ENCODE peak calls at places on chromosomes 11 and 22, in five cellular contexts. Y, A, L, V and U are unnamed samples. For H3K4me1 and H3K27me3, the result is how much of the 10 kb centered on the place peaks cover.

GRCh38 chr11:6413791-6414231 is 5.1 kb downstream of the APBB1 start:
- DNase-seq in Y (no peak), A (no peak), L (no peak), V (no peak), U (no peak)

GRCh38 chr11:91871791-91872190 is 352.8 kb upstream of the FAT3 start:
- DNase-seq in Y (no peak), A (no peak), L (no peak), V (no peak), U (no peak)

GRCh38 chr11:123429851-123430735 is at the start of gene GRAMD1B:
- DNase-seq in Y (peak), A (no peak), L (peak), V (peak), U (peak)

GRCh38 chr11:15793032-15793996 is 563.0 kb downstream of the SOX6 start:
- DNase-seq in Y (no peak), A (no peak), L (peak), V (no peak), U (peak)

GRCh38 chr22:43002198-43002577 is 12.8 kb downstream of the PACSIN2 start:
- DNase-seq in Y (no peak), A (no peak), L (peak), V (no peak), U (peak)

GRCh38 chr11:269146-269890 is 8.9 kb upstream of the NLRP6 start:
- DNase-seq in Y (no peak), A (no peak), L (no peak), V (no peak), U (no peak)

GRCh38 chr11:45538363-45538762 is 127.1 kb downstream of the CHST1 start:
- DNase-seq in Y (peak), A (no peak), L (no peak), V (no peak), U (no peak)

GRCh38 chr11:35752115-35752514 is 89.5 kb downstream of the TRIM44 start:
- DNase-seq in Y (no peak), A (no peak), L (no peak), V (no peak), U (no peak)

GRCh38 chr11:6660712-6661111 is 5.1 kb upstream of the DCHS1 start:
- DNase-seq in Y (no peak), A (no peak), L (no peak), V (no peak), U (no peak)

GRCh38 chr11:92667446-92668165 is 301.8 kb upstream of the MTNR1B start:
- DNase-seq in Y (no peak), A (no peak), L (no peak), V (no peak), U (no peak)

DNA sequence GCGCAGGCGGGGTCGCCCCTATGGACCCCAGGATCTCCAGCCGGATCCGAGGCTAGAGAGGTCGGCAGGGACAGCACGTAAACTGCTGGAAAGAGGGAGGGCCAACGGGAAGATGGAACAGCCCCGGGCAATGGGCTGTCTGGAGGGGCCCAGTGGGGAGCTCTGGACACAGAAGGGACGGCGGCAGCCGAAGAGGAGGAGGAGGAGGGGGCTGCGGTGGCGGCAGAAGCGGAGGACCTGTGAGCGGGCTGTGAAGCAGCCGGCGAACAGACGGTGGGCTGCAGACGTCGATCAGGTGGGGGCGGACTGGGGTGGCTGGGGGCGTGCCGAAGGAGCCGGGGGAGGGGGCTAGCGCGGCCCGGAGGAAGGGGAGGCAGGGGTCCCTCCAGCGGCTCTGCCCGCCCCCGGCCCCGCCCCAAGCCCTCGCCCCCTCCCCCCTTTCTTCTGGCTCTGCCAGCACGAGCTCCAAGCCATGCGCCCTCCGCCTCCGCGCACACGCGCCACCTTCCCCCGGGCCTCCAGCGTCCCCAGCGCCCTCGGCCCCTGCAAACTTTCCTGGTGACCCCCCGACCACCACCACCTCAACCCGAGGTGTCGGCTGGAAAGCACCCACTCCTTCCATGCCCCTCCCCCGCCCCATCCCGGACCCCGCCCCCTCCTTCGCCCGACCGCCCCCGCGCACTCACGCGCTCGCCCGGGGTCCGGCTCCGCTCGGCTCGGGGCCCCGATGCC is 432 bp downstream of the TNKS1BP1 start:
- DNase-seq in Y (peak), A (no peak), L (peak), V (peak), U (peak)
- H3K4me1 ChIP-seq in Y (under half), A (under half), L (under half), V (under half), U (under half)

DNA sequence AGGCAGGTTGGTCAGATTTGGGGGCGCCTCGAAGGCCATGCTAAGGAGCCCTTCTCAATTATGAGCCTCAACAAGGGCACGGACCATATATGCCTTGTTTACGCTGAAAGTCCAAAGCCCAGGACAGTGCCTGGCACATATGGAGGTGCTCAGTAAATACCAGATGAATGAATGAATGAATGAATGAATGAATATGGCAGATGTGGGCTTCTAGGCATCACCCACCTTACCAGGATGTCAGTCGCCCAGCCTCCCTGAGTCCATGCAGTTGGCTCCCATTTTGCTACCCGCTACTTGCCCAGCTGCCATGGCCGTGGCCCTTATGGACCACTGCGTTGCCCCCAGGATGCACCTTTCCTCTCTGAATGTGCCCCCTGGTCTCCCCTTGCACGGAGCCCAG is 14.7 kb upstream of the LRRC10B start:
- DNase-seq in Y (no peak), A (no peak), L (no peak), V (no peak), U (no peak)
- H3K27me3 ChIP-seq in Y (under half), A (under half), L (under half), V (under half), U (under half)

GRCh38 chr11:10865837-10866270 is 8.0 kb upstream of the ZBED5 start:
- DNase-seq in Y (no peak), A (no peak), L (no peak), V (no peak), U (no peak)
- H3K4me1 ChIP-seq in Y (under half), A (under half), L (under half), V (under half), U (under half)

DNA sequence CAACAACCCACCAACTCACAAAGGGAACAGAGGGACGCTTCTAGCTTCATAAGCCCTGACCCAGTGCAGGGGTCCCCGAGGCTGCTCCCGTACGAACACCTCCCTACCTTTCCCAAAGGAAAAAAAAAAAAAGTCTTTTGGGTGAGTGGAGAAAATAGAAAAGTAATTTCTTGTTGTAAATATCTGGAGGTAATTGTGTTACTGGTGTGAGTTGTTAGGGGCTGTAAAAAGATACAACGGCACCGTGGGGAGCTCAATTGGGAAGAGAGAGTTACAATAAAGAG is 3.4 kb downstream of the PAX6 start:
- DNase-seq in Y (no peak), A (no peak), L (no peak), V (no peak), U (no peak)
- H3K27me3 ChIP-seq in Y (under half), A (half or more), L (half or more), V (under half), U (half or more)

DNA sequence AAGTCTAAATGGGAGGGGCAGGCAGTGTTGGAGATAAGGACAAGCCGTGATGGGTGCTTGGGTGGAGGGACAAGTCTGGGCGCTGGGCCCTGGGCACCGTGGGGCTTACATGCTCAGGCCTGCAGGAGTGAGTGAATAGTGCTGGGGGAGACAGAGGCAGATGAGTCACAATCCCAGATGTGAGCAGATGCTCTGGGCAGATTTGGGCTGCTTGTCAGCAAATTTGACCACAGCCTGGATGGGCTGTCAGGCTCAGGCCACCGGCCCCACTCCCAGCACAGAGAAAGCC is 41.6 kb upstream of the ZBED5 start:
- DNase-seq in Y (peak), A (peak), L (peak), V (no peak), U (no peak)
- H3K4me1 ChIP-seq in Y (under half), A (under half), L (under half), V (under half), U (under half)

GRCh38 chr22:47550524-47551437 is 788.3 kb downstream of the TBC1D22A start:
- DNase-seq in Y (no peak), A (no peak), L (no peak), V (no peak), U (no peak)
- H3K27me3 ChIP-seq in Y (under half), A (under half), L (under half), V (under half), U (under half)

GRCh38 chr22:39240841-39241631 is 3.7 kb downstream of the PDGFB start:
- DNase-seq in Y (peak), A (no peak), L (no peak), V (peak), U (no peak)

GRCh38 chr22:39242389-39242808 is 2.4 kb downstream of the PDGFB start:
- DNase-seq in Y (no peak), A (no peak), L (no peak), V (no peak), U (no peak)

GRCh38 chr22:39242809-39243442 is 1.9 kb downstream of the PDGFB start:
- DNase-seq in Y (no peak), A (no peak), L (no peak), V (peak), U (no peak)

GRCh38 chr22:39243443-39244072 is 1.2 kb downstream of the PDGFB start:
- DNase-seq in Y (no peak), A (no peak), L (no peak), V (peak), U (no peak)

DNA sequence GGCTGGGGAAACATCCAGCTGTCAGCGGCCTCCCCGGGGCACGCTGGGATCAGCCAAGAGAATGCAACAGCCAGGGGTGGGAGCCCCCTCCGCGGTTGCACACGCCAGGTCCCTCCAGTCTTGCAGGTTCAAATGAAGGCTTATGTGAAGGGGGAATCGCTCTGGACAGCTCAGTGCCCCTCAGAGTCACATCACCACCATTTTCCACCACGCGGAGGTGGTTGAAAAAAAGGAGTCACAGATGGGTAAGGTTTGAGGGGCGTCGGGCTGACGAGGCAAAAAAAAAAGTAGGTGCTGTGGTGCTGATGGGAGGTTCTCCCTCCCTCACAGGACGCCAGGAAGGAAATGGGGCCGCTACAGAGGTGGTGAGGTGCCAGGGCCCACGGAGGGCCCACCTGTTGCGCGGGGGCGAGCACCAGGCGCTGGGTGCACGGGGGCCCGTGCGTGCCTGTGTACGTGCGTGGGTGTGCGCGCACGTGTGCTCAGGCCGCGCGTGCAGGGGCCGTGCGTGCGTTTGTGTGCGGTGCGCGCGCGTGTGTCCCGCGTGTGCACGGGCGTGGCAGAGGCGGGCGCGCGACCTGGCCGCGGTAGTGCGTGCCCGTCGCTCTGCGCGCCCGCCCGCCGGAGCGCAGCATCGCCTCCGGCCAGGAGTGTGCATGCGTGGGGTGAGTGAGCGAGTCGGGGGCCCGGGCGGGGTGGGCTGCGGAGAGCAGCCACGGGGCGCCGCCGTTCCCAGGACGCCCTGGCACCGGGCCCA is 3.0 kb downstream of the PDGFB start:
- DNase-seq in Y (no peak), A (no peak), L (no peak), V (peak), U (no peak)
- H3K4me1 ChIP-seq in Y (half or more), A (under half), L (under half), V (under half), U (under half)

DNA sequence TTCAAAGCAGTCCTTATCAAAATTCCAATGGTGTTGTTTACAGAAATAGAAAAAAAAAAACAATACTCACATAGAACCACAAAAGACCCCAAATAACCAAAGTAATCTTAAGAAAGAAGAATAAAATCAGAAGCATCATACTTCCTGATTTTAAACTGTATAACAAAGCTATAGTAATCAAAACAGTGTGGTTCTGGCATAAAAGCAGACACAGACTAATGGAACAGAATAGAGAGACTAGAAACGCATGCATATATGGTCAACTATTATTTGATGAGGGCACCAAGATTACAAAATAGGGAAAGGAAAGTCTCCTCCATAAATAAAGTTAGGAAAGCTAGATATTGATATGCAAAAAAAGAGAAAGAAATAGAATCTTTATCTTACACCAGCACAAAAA is 120.1 kb upstream of the TEAD1 start:
- DNase-seq in Y (no peak), A (no peak), L (no peak), V (no peak), U (no peak)
- H3K27me3 ChIP-seq in Y (under half), A (under half), L (under half), V (under half), U (under half)